ENCODE peak calls at places on chromosomes 16 and 17, in five cellular contexts. D is body of pancreas; O is GM23248; G is CD8-positive, alpha-beta memory T cell; T is OCI-LY7. Q is an unnamed sample.

GRCh38 chr17:59335685-59336084 is 4.2 kb downstream of the YPEL2 start:
- DNase-seq in D (no peak), O (no peak), G (no peak), T (no peak), Q (no peak)

GRCh38 chr17:45895304-45895968 is 1.1 kb downstream of the MAPT start:
- DNase-seq in D (peak; percentile 19), O (peak; percentile 27), G (peak; percentile 7), T (no peak), Q (no peak)

GRCh38 chr17:82983510-82984248 is 95.7 kb upstream of the METRNL start:
- DNase-seq in D (no peak), O (no peak), G (no peak), T (no peak), Q (no peak)

GRCh38 chr17:1150863-1151685 is 28.7 kb downstream of the ABR start:
- DNase-seq in D (no peak), O (no peak), G (no peak), T (no peak), Q (no peak)

GRCh38 chr16:56643080-56643778 is 4.8 kb downstream of the MT1A start:
- DNase-seq in D (peak; percentile 95), O (peak; percentile 65), G (peak; percentile 78), T (no peak), Q (no peak)

GRCh38 chr16:10736926-10737625 is 6.6 kb upstream of the NUBP1 start:
- DNase-seq in D (peak; percentile 71), O (peak; percentile 66), G (peak; percentile 70), T (peak; percentile 86), Q (peak; percentile 62)

GRCh38 chr17:69609495-69610315 is 195.2 kb downstream of the MAP2K6 start:
- DNase-seq in D (peak; percentile 18), O (peak; percentile 60), G (no peak), T (no peak), Q (no peak)

GRCh38 chr17:31907342-31907975 is 6.0 kb upstream of the UTP6 start:
- DNase-seq in D (peak; percentile 69), O (peak; percentile 51), G (peak; percentile 1), T (no peak), Q (peak; percentile 58)

GRCh38 chr17:15262291-15263205 is 2.6 kb downstream of the PMP22 start:
- DNase-seq in D (peak; percentile 61), O (peak; percentile 96), G (no peak), T (no peak), Q (peak; percentile 90)

GRCh38 chr16:78365376-78365775 is 265.9 kb downstream of the WWOX start:
- DNase-seq in D (no peak), O (no peak), G (no peak), T (no peak), Q (no peak)

GRCh38 chr16:14306485-14307058 is 235.5 kb downstream of the MRTFB start:
- DNase-seq in D (peak; percentile 30), O (no peak), G (no peak), T (no peak), Q (no peak)

GRCh38 chr16:12458591-12459400 is 344.9 kb downstream of the CPPED1 start:
- DNase-seq in D (no peak), O (no peak), G (no peak), T (peak; percentile 15), Q (no peak)

GRCh38 chr16:56625140-56625942 is at the start of gene MT1E:
- DNase-seq in D (peak; percentile 96), O (peak; percentile 97), G (peak; percentile 58), T (no peak), Q (peak; percentile 79)

GRCh38 chr17:82910770-82911169 is 70.9 kb upstream of the ZNF750 start:
- DNase-seq in D (no peak), O (no peak), G (no peak), T (no peak), Q (no peak)

GRCh38 chr17:65177901-65178300 is 40.7 kb downstream of the RGS9 start:
- DNase-seq in D (no peak), O (peak; percentile 79), G (no peak), T (peak; percentile 21), Q (no peak)

GRCh38 chr17:69597898-69598692 is 183.6 kb downstream of the MAP2K6 start:
- DNase-seq in D (no peak), O (peak; percentile 81), G (no peak), T (no peak), Q (no peak)

DNA sequence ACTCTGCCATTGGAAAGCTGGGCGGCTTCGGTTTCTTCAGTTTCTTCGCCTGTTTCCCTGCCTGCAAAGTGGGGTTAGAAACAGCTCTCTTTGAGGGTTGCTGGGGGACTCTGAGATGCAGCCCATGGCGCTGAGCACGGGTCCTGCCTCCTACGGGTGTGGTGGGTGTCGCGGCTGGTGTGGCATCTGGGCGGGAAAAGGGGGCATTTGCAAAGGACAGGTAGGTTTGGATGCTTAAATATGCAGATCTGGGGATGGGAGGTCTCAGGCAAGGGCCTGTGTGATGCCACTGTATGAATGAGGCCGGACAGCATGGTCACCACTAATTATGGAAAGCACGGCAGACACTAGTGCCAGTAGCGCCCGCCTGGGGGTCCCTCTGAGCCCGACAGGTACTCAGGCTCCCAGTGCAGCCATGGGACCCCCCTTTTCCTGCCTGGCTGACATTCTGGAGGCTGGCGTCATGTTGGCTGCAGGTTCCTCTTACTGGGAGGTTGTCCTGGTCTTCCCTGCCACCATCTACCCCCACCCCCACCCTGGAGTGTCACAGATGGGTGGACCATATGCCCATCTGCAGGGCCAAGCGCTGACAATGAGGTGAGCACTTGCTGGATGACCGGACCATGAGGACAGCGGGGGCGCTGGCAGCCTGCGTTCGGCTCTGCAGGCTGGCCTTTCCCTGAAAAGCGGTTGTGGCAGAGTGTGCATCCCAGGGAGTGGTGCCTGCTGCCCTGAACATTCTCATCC is 237.7 kb downstream of the SEC14L1 start:
- DNase-seq in D (no peak), O (no peak), G (no peak), T (no peak), Q (no peak)
- H3K4me1 ChIP-seq in D (peaks cover 98% of the 10 kb centered on the region), O (peaks cover 26% of the 10 kb centered on the region), G (peaks cover 87% of the 10 kb centered on the region), T (peaks cover 52% of the 10 kb centered on the region), Q (peaks cover 6% of the 10 kb centered on the region)

GRCh38 chr16:49700222-49700927 is 155.5 kb downstream of the ZNF423 start:
- DNase-seq in D (peak; percentile 15), O (peak; percentile 39), G (no peak), T (no peak), Q (peak; percentile 53)
- H3K4me1 ChIP-seq in D (no peaks in the 10 kb centered on the region), O (peaks cover 3% of the 10 kb centered on the region), G (no peaks in the 10 kb centered on the region), T (no peaks in the 10 kb centered on the region), Q (peaks cover 59% of the 10 kb centered on the region)

DNA sequence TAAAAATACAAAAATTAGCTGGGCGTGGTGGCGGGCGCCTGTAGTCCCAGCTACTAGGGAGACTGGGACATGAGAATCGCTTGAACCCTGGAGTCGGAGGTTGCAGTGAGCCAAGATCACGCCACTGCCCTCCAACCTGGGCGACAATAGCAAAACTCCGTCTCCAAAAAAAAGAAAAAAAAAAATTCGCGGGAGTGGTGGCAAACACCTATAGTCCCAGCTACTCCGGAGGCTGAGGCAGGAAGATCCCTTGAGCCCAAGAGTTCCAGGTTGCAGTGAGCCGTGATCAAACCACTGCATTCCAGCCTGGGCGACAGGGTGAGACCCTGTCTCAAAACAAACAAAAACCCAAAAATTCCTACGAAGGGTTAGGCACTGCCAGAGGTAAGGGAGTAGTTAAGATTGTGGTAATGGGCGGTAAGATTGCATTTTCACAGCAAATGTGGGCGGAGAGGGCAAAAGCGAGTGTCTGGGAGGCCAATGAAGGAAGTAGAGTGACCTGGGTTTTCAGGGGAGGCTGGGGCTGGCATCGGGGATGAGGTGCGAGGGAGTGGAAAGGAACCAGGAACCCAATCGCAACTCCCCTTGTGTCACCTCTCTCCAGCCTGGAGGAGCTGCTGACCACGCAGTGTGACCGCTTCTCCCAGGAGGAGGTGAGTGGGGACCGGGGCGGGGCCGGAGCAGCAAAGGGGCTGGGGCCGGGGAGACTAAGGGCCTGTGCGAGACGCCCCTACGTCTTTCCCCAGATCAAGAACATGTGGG is 2.6 kb downstream of the MYL11 start:
- DNase-seq in D (no peak), O (no peak), G (no peak), T (no peak), Q (no peak)
- H3K4me1 ChIP-seq in D (peaks cover 35% of the 10 kb centered on the region), O (peaks cover 4% of the 10 kb centered on the region), G (peaks cover 53% of the 10 kb centered on the region), T (peaks cover 52% of the 10 kb centered on the region), Q (peaks cover 10% of the 10 kb centered on the region)

DNA sequence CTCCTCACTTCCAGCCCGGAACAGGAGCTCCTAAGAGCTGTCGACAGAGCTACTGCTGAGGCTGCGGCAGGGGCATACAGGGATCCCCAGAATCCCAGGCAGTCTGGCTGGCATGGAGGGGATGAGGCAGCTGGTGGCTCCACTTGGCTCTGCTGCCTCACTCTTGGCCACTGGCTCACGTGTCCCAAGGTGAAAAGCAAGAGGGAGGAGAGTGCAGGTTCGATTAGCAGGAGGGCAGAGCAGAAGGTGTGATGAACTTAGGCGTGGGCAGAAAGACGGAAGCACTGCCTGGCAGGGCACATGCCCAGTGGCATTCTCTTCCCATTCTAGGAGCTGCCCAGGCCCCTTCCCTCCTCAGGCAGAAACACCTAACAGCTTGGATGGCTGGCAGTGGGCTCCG is 11.3 kb upstream of the TBX21 start:
- DNase-seq in D (no peak), O (no peak), G (no peak), T (no peak), Q (no peak)
- H3K4me1 ChIP-seq in D (peaks cover 8% of the 10 kb centered on the region), O (peaks cover 19% of the 10 kb centered on the region), G (peaks cover 68% of the 10 kb centered on the region), T (no peaks in the 10 kb centered on the region), Q (no peaks in the 10 kb centered on the region)

GRCh38 chr17:27153005-27153404 is 140.9 kb upstream of the WSB1 start:
- DNase-seq in D (no peak), O (peak; percentile 3), G (no peak), T (no peak), Q (no peak)

GRCh38 chr17:27158390-27158789 is 135.5 kb upstream of the WSB1 start:
- DNase-seq in D (no peak), O (no peak), G (no peak), T (no peak), Q (no peak)

GRCh38 chr17:27157898-27158297 is 136.0 kb upstream of the WSB1 start:
- DNase-seq in D (no peak), O (no peak), G (no peak), T (no peak), Q (no peak)

GRCh38 chr17:27155866-27156265 is 138.0 kb upstream of the WSB1 start:
- DNase-seq in D (no peak), O (no peak), G (no peak), T (no peak), Q (no peak)

DNA sequence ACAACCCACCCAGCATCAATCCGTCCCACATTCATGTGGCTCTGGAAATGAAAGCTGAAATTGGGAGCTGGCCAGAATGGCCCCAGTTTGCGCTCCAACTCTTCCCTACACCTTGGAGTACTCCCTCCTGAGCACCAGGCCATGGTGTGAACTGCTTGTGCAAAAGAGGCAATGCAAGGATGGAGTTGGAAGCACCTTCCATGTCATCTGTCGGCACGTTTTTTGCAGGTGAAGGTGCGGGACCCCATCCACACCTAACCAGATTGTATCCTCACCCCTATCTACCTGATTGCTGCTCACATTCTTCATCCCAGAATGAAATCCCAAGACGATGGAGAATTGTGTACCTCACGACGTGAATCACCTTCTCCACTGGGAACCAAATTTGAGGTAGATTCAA is 136.6 kb upstream of the WSB1 start:
- DNase-seq in D (no peak), O (no peak), G (no peak), T (no peak), Q (no peak)
- H3K4me1 ChIP-seq in D (no peaks in the 10 kb centered on the region), O (no peaks in the 10 kb centered on the region), G (no peaks in the 10 kb centered on the region), T (no peaks in the 10 kb centered on the region), Q (no peaks in the 10 kb centered on the region)

GRCh38 chr16:81568749-81569087 is 124.1 kb downstream of the CMIP start:
- DNase-seq in D (no peak), O (no peak), G (no peak), T (no peak), Q (no peak)
- H3K4me1 ChIP-seq in D (peaks cover 10% of the 10 kb centered on the region), O (peaks cover 27% of the 10 kb centered on the region), G (no peaks in the 10 kb centered on the region), T (no peaks in the 10 kb centered on the region), Q (no peaks in the 10 kb centered on the region)

Q was measured in HAP-1.